ENCODE peak calls at places on chromosomes 1 and 21, in eight cellular contexts. One of them, this sample, is unnamed.
A peak's percentile ranks its signal among the peaks of the same experiment; 100 is the strongest.

GRCh38 chr1:19557609-19558051 is 72.3 kb upstream of the CAPZB start:
- DNase-seq in right lobe of liver: no peak
- DNase-seq in HT1080: peak; percentile 24
- DNase-seq in fibroblast of gingiva: no peak
- DNase-seq in NCI-H1105 treated with DMSO at 0.1 percent for 48 hours: no peak
- DNase-seq in naive thymus-derived CD4-positive, alpha-beta T cell: no peak
- DNase-seq in renal cortical epithelial cell: peak; percentile 18
- DNase-seq in left ventricle myocardium inferior: no peak
- DNase-seq in this sample: no peak

GRCh38 chr21:33132054-33132453 is 62.1 kb downstream of the OLIG1 start:
- DNase-seq in right lobe of liver: no peak
- DNase-seq in HT1080: no peak
- DNase-seq in fibroblast of gingiva: no peak
- DNase-seq in NCI-H1105 treated with DMSO at 0.1 percent for 48 hours: no peak
- DNase-seq in naive thymus-derived CD4-positive, alpha-beta T cell: no peak
- DNase-seq in renal cortical epithelial cell: no peak
- DNase-seq in left ventricle myocardium inferior: no peak
- DNase-seq in this sample: no peak

GRCh38 chr1:19862944-19863343 is 19.3 kb upstream of the OTUD3 start:
- DNase-seq in right lobe of liver: no peak
- DNase-seq in HT1080: no peak
- DNase-seq in fibroblast of gingiva: no peak
- DNase-seq in NCI-H1105 treated with DMSO at 0.1 percent for 48 hours: no peak
- DNase-seq in naive thymus-derived CD4-positive, alpha-beta T cell: no peak
- DNase-seq in renal cortical epithelial cell: no peak
- DNase-seq in left ventricle myocardium inferior: no peak
- DNase-seq in this sample: no peak

GRCh38 chr1:156646738-156647211 is 4.9 kb downstream of the BCAN start:
- DNase-seq in right lobe of liver: no peak
- DNase-seq in HT1080: no peak
- DNase-seq in fibroblast of gingiva: no peak
- DNase-seq in NCI-H1105 treated with DMSO at 0.1 percent for 48 hours: no peak
- DNase-seq in naive thymus-derived CD4-positive, alpha-beta T cell: no peak
- DNase-seq in renal cortical epithelial cell: no peak
- DNase-seq in left ventricle myocardium inferior: no peak
- DNase-seq in this sample: no peak

GRCh38 chr1:75794382-75794781 is 2.3 kb upstream of the MSH4 start:
- DNase-seq in right lobe of liver: no peak
- DNase-seq in HT1080: no peak
- DNase-seq in fibroblast of gingiva: no peak
- DNase-seq in NCI-H1105 treated with DMSO at 0.1 percent for 48 hours: no peak
- DNase-seq in naive thymus-derived CD4-positive, alpha-beta T cell: no peak
- DNase-seq in renal cortical epithelial cell: no peak
- DNase-seq in left ventricle myocardium inferior: no peak
- DNase-seq in this sample: no peak

GRCh38 chr1:20068722-20069121 is 1.3 kb upstream of the PLA2G5 start:
- DNase-seq in right lobe of liver: no peak
- DNase-seq in HT1080: no peak
- DNase-seq in fibroblast of gingiva: no peak
- DNase-seq in NCI-H1105 treated with DMSO at 0.1 percent for 48 hours: no peak
- DNase-seq in naive thymus-derived CD4-positive, alpha-beta T cell: no peak
- DNase-seq in renal cortical epithelial cell: no peak
- DNase-seq in left ventricle myocardium inferior: no peak
- DNase-seq in this sample: no peak

GRCh38 chr1:84156210-84156621 is 12.1 kb downstream of the PRKACB start:
- DNase-seq in right lobe of liver: no peak
- DNase-seq in HT1080: peak; percentile 94
- DNase-seq in fibroblast of gingiva: peak; percentile 60
- DNase-seq in NCI-H1105 treated with DMSO at 0.1 percent for 48 hours: no peak
- DNase-seq in naive thymus-derived CD4-positive, alpha-beta T cell: no peak
- DNase-seq in renal cortical epithelial cell: peak; percentile 95
- DNase-seq in left ventricle myocardium inferior: no peak
- DNase-seq in this sample: no peak

GRCh38 chr1:63931468-63931867 is 157.7 kb downstream of the ROR1 start:
- DNase-seq in right lobe of liver: no peak
- DNase-seq in HT1080: peak; percentile 20
- DNase-seq in fibroblast of gingiva: peak; percentile 54
- DNase-seq in NCI-H1105 treated with DMSO at 0.1 percent for 48 hours: no peak
- DNase-seq in naive thymus-derived CD4-positive, alpha-beta T cell: no peak
- DNase-seq in renal cortical epithelial cell: no peak
- DNase-seq in left ventricle myocardium inferior: no peak
- DNase-seq in this sample: no peak

GRCh38 chr1:49160677-49161076 is 384.0 kb upstream of the BEND5 start:
- DNase-seq in right lobe of liver: no peak
- DNase-seq in HT1080: no peak
- DNase-seq in fibroblast of gingiva: no peak
- DNase-seq in NCI-H1105 treated with DMSO at 0.1 percent for 48 hours: no peak
- DNase-seq in naive thymus-derived CD4-positive, alpha-beta T cell: no peak
- DNase-seq in renal cortical epithelial cell: no peak
- DNase-seq in left ventricle myocardium inferior: no peak
- DNase-seq in this sample: no peak

GRCh38 chr1:94875794-94876193 is 51.1 kb downstream of the CNN3 start:
- DNase-seq in right lobe of liver: no peak
- DNase-seq in HT1080: no peak
- DNase-seq in fibroblast of gingiva: no peak
- DNase-seq in NCI-H1105 treated with DMSO at 0.1 percent for 48 hours: no peak
- DNase-seq in naive thymus-derived CD4-positive, alpha-beta T cell: no peak
- DNase-seq in renal cortical epithelial cell: no peak
- DNase-seq in left ventricle myocardium inferior: no peak
- DNase-seq in this sample: no peak

GRCh38 chr1:194466706-194467105 is 1280.3 kb upstream of the B3GALT2 start:
- DNase-seq in right lobe of liver: no peak
- DNase-seq in HT1080: no peak
- DNase-seq in fibroblast of gingiva: no peak
- DNase-seq in NCI-H1105 treated with DMSO at 0.1 percent for 48 hours: no peak
- DNase-seq in naive thymus-derived CD4-positive, alpha-beta T cell: no peak
- DNase-seq in renal cortical epithelial cell: no peak
- DNase-seq in left ventricle myocardium inferior: no peak
- DNase-seq in this sample: no peak

GRCh38 chr1:159598196-159598595 is 10.6 kb downstream of the APCS start:
- DNase-seq in right lobe of liver: no peak
- DNase-seq in HT1080: peak; percentile 98
- DNase-seq in fibroblast of gingiva: peak; percentile 72
- DNase-seq in NCI-H1105 treated with DMSO at 0.1 percent for 48 hours: no peak
- DNase-seq in naive thymus-derived CD4-positive, alpha-beta T cell: no peak
- DNase-seq in renal cortical epithelial cell: peak; percentile 99
- DNase-seq in left ventricle myocardium inferior: no peak
- DNase-seq in this sample: no peak

GRCh38 chr1:167052389-167052788 is 37.8 kb downstream of the GPA33 start:
- DNase-seq in right lobe of liver: no peak
- DNase-seq in HT1080: no peak
- DNase-seq in fibroblast of gingiva: no peak
- DNase-seq in NCI-H1105 treated with DMSO at 0.1 percent for 48 hours: no peak
- DNase-seq in naive thymus-derived CD4-positive, alpha-beta T cell: no peak
- DNase-seq in renal cortical epithelial cell: peak; percentile 35
- DNase-seq in left ventricle myocardium inferior: no peak
- DNase-seq in this sample: no peak

GRCh38 chr1:15220825-15221431 is 26.1 kb upstream of the FHAD1 start:
- DNase-seq in right lobe of liver: no peak
- DNase-seq in HT1080: no peak
- DNase-seq in fibroblast of gingiva: no peak
- DNase-seq in NCI-H1105 treated with DMSO at 0.1 percent for 48 hours: no peak
- DNase-seq in naive thymus-derived CD4-positive, alpha-beta T cell: no peak
- DNase-seq in renal cortical epithelial cell: peak; percentile 24
- DNase-seq in left ventricle myocardium inferior: peak; percentile 31
- DNase-seq in this sample: no peak

GRCh38 chr1:154869351-154870116 is 547 bp downstream of the KCNN3 start:
- DNase-seq in right lobe of liver: peak; percentile 49
- DNase-seq in HT1080: no peak
- DNase-seq in fibroblast of gingiva: no peak
- DNase-seq in NCI-H1105 treated with DMSO at 0.1 percent for 48 hours: peak; percentile 55
- DNase-seq in naive thymus-derived CD4-positive, alpha-beta T cell: no peak
- DNase-seq in renal cortical epithelial cell: peak; percentile 18
- DNase-seq in left ventricle myocardium inferior: peak; percentile 68
- DNase-seq in this sample: no peak

GRCh38 chr1:15942661-15943514 is 33.0 kb downstream of the ZBTB17 start:
- DNase-seq in right lobe of liver: no peak
- DNase-seq in HT1080: no peak
- DNase-seq in fibroblast of gingiva: no peak
- DNase-seq in NCI-H1105 treated with DMSO at 0.1 percent for 48 hours: no peak
- DNase-seq in naive thymus-derived CD4-positive, alpha-beta T cell: no peak
- DNase-seq in renal cortical epithelial cell: no peak
- DNase-seq in left ventricle myocardium inferior: no peak
- DNase-seq in this sample: no peak

This sample was measured in CD8-positive, alpha-beta memory T cell.